ENCODE peak calls at places on chromosomes 5 and 9, in ten cellular contexts. L is left ventricle myocardium inferior, D is astrocyte, N is upper lobe of left lung, R is right lobe of liver, Q is stomach, A is tibial artery, O is GM23338, K is DND-41, G is foreskin keratinocyte. E is an unnamed sample.

GRCh38 chr5:39115644-39116346 is 41.6 kb upstream of the RICTOR start:
- DNase-seq in K (no peak), N (no peak), R (no peak), L (no peak), G (no peak), O (no peak), D (no peak), Q (no peak), A (no peak), E (no peak)

GRCh38 chr9:132670816-132671371 is 630 bp downstream of the GTF3C4 start:
- DNase-seq in O (peak; percentile 80), D (no peak), N (peak; percentile 33), Q (no peak), A (peak; percentile 64), R (peak; percentile 60), K (peak; percentile 55), G (no peak), L (no peak), E (no peak)

GRCh38 chr9:18190671-18191374 is 283.1 kb upstream of the ADAMTSL1 start:
- DNase-seq in R (peak; percentile 55), G (no peak), O (peak; percentile 47), K (no peak), D (no peak), N (no peak), A (no peak), L (no peak), Q (no peak), E (no peak)

GRCh38 chr9:297104-297794 is 82.6 kb downstream of the DOCK8 start:
- DNase-seq in D (no peak), A (peak; percentile 65), N (peak; percentile 88), L (no peak), R (no peak), K (no peak), Q (peak; percentile 60), O (no peak), G (no peak), E (no peak)

GRCh38 chr9:115018547-115019435 is 88.4 kb upstream of the TNFSF8 start:
- DNase-seq in G (no peak), D (peak; percentile 89), Q (no peak), N (no peak), L (no peak), A (no peak), O (no peak), R (no peak), K (no peak), E (no peak)

GRCh38 chr9:107269681-107270080 is 13.4 kb upstream of the RAD23B start:
- DNase-seq in G (no peak), Q (no peak), L (no peak), K (no peak), O (no peak), N (no peak), R (no peak), A (no peak), D (no peak), E (no peak)

GRCh38 chr9:130120207-130120587 is 52.0 kb upstream of the NCS1 start:
- DNase-seq in R (no peak), Q (no peak), L (no peak), G (no peak), K (no peak), O (no peak), N (no peak), D (no peak), A (no peak), E (no peak)

GRCh38 chr5:122101636-122102285 is 23.7 kb upstream of the LOX start:
- DNase-seq in D (peak; percentile 44), G (no peak), A (no peak), K (no peak), Q (no peak), L (no peak), R (no peak), O (peak; percentile 60), N (no peak), E (no peak)

GRCh38 chr5:1332461-1333001 is 12.4 kb downstream of the CLPTM1L start:
- DNase-seq in L (no peak), A (no peak), G (peak; percentile 38), N (peak; percentile 54), K (no peak), O (no peak), D (no peak), R (no peak), Q (peak; percentile 53), E (no peak)

GRCh38 chr9:37464006-37464405 is 1.2 kb downstream of the ZBTB5 start:
- DNase-seq in L (no peak), R (no peak), A (no peak), D (no peak), K (no peak), O (no peak), G (no peak), N (no peak), Q (no peak), E (no peak)

GRCh38 chr9:114156658-114157421 is 1.5 kb downstream of the COL27A1 start:
- DNase-seq in D (peak; percentile 85), O (peak; percentile 63), K (peak; percentile 7), Q (peak; percentile 45), L (peak; percentile 62), G (peak; percentile 65), R (peak; percentile 86), N (peak; percentile 54), A (peak; percentile 84), E (peak; percentile 62)

GRCh38 chr5:172379481-172379880 is 74.8 kb downstream of the SH3PXD2B start:
- DNase-seq in N (no peak), A (no peak), K (no peak), R (no peak), O (no peak), D (no peak), G (no peak), Q (no peak), L (no peak), E (no peak)

GRCh38 chr9:684055-684949 is 157.2 kb upstream of the DMRT1 start:
- DNase-seq in D (peak; percentile 88), O (peak; percentile 68), G (no peak), R (no peak), K (no peak), Q (no peak), N (no peak), A (no peak), L (no peak), E (no peak)

GRCh38 chr9:35566417-35566816 is 38.6 kb upstream of the TESK1 start:
- DNase-seq in G (no peak), N (no peak), A (no peak), K (no peak), L (no peak), R (no peak), Q (no peak), D (peak; percentile 34), O (no peak), E (no peak)

GRCh38 chr9:131539223-131539923 is 6.0 kb upstream of the PRRT1B start:
- DNase-seq in A (no peak), D (no peak), K (peak; percentile 44), R (no peak), G (no peak), O (no peak), Q (no peak), L (no peak), N (no peak), E (no peak)

GRCh38 chr9:78609471-78609870 is 312.5 kb downstream of the PSAT1 start:
- DNase-seq in N (no peak), D (no peak), A (no peak), O (no peak), L (no peak), R (no peak), G (no peak), Q (no peak), K (no peak), E (no peak)

GRCh38 chr9:120978987-120979386 is 52.4 kb upstream of the TRAF1 start:
- DNase-seq in R (no peak), D (no peak), Q (no peak), G (no peak), K (no peak), N (no peak), L (no peak), O (no peak), A (no peak), E (no peak)

GRCh38 chr9:83701769-83702168 is 6.0 kb downstream of the UBQLN1 start:
- DNase-seq in G (peak; percentile 63), O (peak; percentile 10), R (no peak), Q (no peak), N (no peak), L (no peak), K (no peak), D (peak; percentile 80), A (no peak), E (no peak)

DNA sequence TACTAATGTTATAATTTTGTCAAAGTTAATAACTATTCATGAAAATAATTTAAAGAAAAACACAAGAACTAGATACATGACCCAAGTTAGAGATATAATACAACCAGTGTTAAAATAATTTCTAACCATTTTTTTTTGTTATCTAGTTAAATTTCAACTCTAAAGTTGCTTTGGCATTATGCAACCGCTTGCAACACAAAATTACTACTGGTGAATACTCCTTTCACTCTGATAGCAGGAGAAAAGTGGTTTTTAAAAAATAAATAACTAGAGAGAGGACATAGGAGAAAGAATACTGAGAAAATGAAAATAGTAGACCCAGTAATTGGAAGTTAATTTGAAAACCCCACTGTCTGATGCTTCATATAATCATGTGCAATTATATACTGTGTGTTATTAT is 622.4 kb upstream of the GRIN3A start:
- DNase-seq in D (no peak), Q (no peak), A (no peak), R (no peak), O (no peak), G (no peak), L (no peak), K (no peak), N (no peak), E (no peak)
- H3K4me1 ChIP-seq in D (no peaks in the 10 kb centered on the region), Q (no peaks in the 10 kb centered on the region), A (no peaks in the 10 kb centered on the region), R (peaks cover 13% of the 10 kb centered on the region), O (no peaks in the 10 kb centered on the region), G (no peaks in the 10 kb centered on the region), L (no peaks in the 10 kb centered on the region), K (no peaks in the 10 kb centered on the region), N (no peaks in the 10 kb centered on the region), E (no peaks in the 10 kb centered on the region)

DNA sequence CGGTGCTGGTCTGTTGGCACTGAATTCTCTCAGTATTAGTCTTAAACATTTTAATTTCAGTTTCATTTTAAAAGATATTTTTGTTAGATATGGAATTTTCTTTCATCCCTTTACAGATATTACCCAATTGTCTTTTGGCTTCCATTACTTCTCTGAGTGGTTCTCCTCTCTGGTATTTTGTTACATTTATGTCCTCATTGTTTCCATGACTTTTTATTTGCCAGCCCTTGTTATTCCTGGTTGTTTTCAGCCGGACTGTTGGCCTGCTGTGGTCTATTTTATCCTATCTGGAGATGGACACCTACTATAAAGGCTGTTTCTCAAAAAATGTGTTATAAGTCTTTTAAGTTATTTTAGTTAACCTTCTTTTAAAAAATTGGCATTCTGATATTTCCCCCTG is 117.2 kb downstream of the ARHGEF28 start:
- DNase-seq in N (no peak), L (no peak), G (no peak), A (no peak), O (no peak), K (no peak), R (no peak), Q (no peak), D (no peak), E (no peak)
- H3K4me1 ChIP-seq in N (no peaks in the 10 kb centered on the region), L (peaks cover under 1% of the 10 kb centered on the region), G (peaks cover 12% of the 10 kb centered on the region), A (no peaks in the 10 kb centered on the region), O (peaks cover 6% of the 10 kb centered on the region), K (no peaks in the 10 kb centered on the region), R (peaks cover 18% of the 10 kb centered on the region), Q (no peaks in the 10 kb centered on the region), D (peaks cover 2% of the 10 kb centered on the region), E (peaks cover 1% of the 10 kb centered on the region)

GRCh38 chr5:5302201-5302600 is 120.3 kb upstream of the ICE1 start:
- DNase-seq in N (no peak), L (no peak), G (no peak), K (no peak), D (no peak), O (no peak), R (no peak), Q (no peak), A (no peak), E (no peak)
- H3K4me1 ChIP-seq in N (peaks cover 3% of the 10 kb centered on the region), L (no peaks in the 10 kb centered on the region), G (no peaks in the 10 kb centered on the region), K (no peaks in the 10 kb centered on the region), D (peaks cover 24% of the 10 kb centered on the region), O (no peaks in the 10 kb centered on the region), R (peaks cover 15% of the 10 kb centered on the region), Q (no peaks in the 10 kb centered on the region), A (peaks cover 3% of the 10 kb centered on the region), E (no peaks in the 10 kb centered on the region)

GRCh38 chr5:95078868-95079267 is 206.0 kb downstream of the MCTP1 start:
- DNase-seq in K (no peak), G (no peak), A (no peak), Q (no peak), N (no peak), O (no peak), R (no peak), L (no peak), D (no peak), E (no peak)
- H3K4me1 ChIP-seq in K (peaks cover 32% of the 10 kb centered on the region), G (peaks cover 19% of the 10 kb centered on the region), A (no peaks in the 10 kb centered on the region), Q (no peaks in the 10 kb centered on the region), N (no peaks in the 10 kb centered on the region), O (peaks cover 19% of the 10 kb centered on the region), R (no peaks in the 10 kb centered on the region), L (no peaks in the 10 kb centered on the region), D (peaks cover 3% of the 10 kb centered on the region), E (no peaks in the 10 kb centered on the region)